ENCODE peak calls at places on chromosome 20, in four cellular contexts. K is GM13977, P is D721Med, Q is fibroblast of lung. U is an unnamed sample.

GRCh38 chr20:63884506-63885263 is 10.2 kb upstream of the DNAJC5 start:
- DNase-seq in P (no peak), K (peak; percentile 78), Q (no peak), U (no peak)

GRCh38 chr20:7911586-7912330 is 28.5 kb downstream of the HAO1 start:
- DNase-seq in P (no peak), K (no peak), Q (no peak), U (no peak)

GRCh38 chr20:60314727-60315126 is 356.5 kb downstream of the CDH26 start:
- DNase-seq in P (no peak), K (no peak), Q (no peak), U (no peak)

GRCh38 chr20:32648761-32649615 is 24.8 kb downstream of the C20orf203 start:
- DNase-seq in K (no peak), P (no peak), Q (no peak), U (peak; percentile 16)

GRCh38 chr20:1895674-1896496 is 678 bp downstream of the SIRPA start:
- DNase-seq in Q (peak; percentile 30), P (no peak), K (peak; percentile 50), U (peak; percentile 7)

GRCh38 chr20:17228624-17229061 is 1.8 kb downstream of the PCSK2 start:
- DNase-seq in Q (no peak), P (no peak), K (no peak), U (no peak)

GRCh38 chr20:32227744-32228688 is 20.3 kb downstream of the POFUT1 start:
- DNase-seq in K (no peak), Q (no peak), P (no peak), U (peak; percentile 87)

GRCh38 chr20:48928832-48929725 is 7.6 kb downstream of the ARFGEF2 start:
- DNase-seq in K (no peak), Q (peak; percentile 9), P (no peak), U (no peak)

GRCh38 chr20:52943185-52943841 is 28.8 kb upstream of the TSHZ2 start:
- DNase-seq in Q (peak; percentile 88), K (no peak), P (no peak), U (no peak)

GRCh38 chr20:10093087-10093591 is 58.4 kb downstream of the ANKEF1 start:
- DNase-seq in P (no peak), Q (peak; percentile 68), K (no peak), U (no peak)

GRCh38 chr20:25750765-25751696 is 54.4 kb upstream of the ZNF337 start:
- DNase-seq in K (no peak), Q (peak; percentile 51), P (no peak), U (no peak)

GRCh38 chr20:31868853-31869672 is 1.3 kb downstream of the DUSP15 start:
- DNase-seq in Q (no peak), P (no peak), K (no peak), U (no peak)

GRCh38 chr20:10218536-10219451 is at the start of gene SNAP25:
- DNase-seq in K (peak; percentile 55), Q (peak; percentile 97), P (no peak), U (no peak)

GRCh38 chr20:10402938-10403593 is 31.0 kb downstream of the MKKS start:
- DNase-seq in P (no peak), Q (peak; percentile 43), K (no peak), U (no peak)

GRCh38 chr20:986733-987355 is 15.3 kb downstream of the RSPO4 start:
- DNase-seq in K (no peak), Q (no peak), P (no peak), U (no peak)

GRCh38 chr20:1868856-1869255 is 26.4 kb upstream of the SIRPA start:
- DNase-seq in Q (peak; percentile 51), P (no peak), K (no peak), U (no peak)

GRCh38 chr20:59631751-59632380 is 27.5 kb downstream of the PHACTR3 start:
- DNase-seq in K (no peak), Q (no peak), P (no peak), U (no peak)

GRCh38 chr20:34262488-34263288 is 21.5 kb downstream of the ASIP start:
- DNase-seq in P (no peak), Q (peak; percentile 56), K (no peak), U (no peak)

GRCh38 chr20:6811262-6811661 is 43.8 kb downstream of the BMP2 start:
- DNase-seq in K (no peak), Q (no peak), P (no peak), U (no peak)

GRCh38 chr20:25233016-25233772 is 14.7 kb upstream of the PYGB start:
- DNase-seq in K (no peak), P (no peak), Q (peak; percentile 88), U (no peak)

GRCh38 chr20:36825374-36826104 is 50.4 kb upstream of the TLDC2 start:
- DNase-seq in K (no peak), P (no peak), Q (no peak), U (no peak)

GRCh38 chr20:62376112-62377063 is 9.3 kb upstream of the LAMA5 start:
- DNase-seq in P (no peak), Q (peak; percentile 52), K (no peak), U (no peak)

GRCh38 chr20:24686156-24686555 is 216.7 kb downstream of the SYNDIG1 start:
- DNase-seq in Q (no peak), P (no peak), K (no peak), U (no peak)

GRCh38 chr20:32792316-32792715 is 27.4 kb upstream of the MAPRE1 start:
- DNase-seq in P (no peak), Q (no peak), K (peak; percentile 81), U (peak; percentile 56)

GRCh38 chr20:53865905-53866786 is 204.2 kb downstream of the BCAS1 start:
- DNase-seq in K (no peak), Q (peak; percentile 60), P (no peak), U (no peak)

GRCh38 chr20:1803216-1804128 is 91.7 kb upstream of the SIRPA start:
- DNase-seq in K (peak; percentile 77), Q (peak; percentile 59), P (no peak), U (peak; percentile 58)

GRCh38 chr20:9053108-9053507 is 15.8 kb upstream of the PLCB4 start:
- DNase-seq in P (no peak), Q (no peak), K (no peak), U (peak; percentile 1)

GRCh38 chr20:11919046-11919445 is 1.4 kb downstream of the BTBD3 start:
- DNase-seq in P (no peak), Q (peak; percentile 61), K (no peak), U (peak; percentile 9)

GRCh38 chr20:11814276-11814675 is 103.4 kb upstream of the BTBD3 start:
- DNase-seq in K (no peak), P (no peak), Q (peak; percentile 9), U (no peak)

GRCh38 chr20:3871549-3872265 is 17.5 kb upstream of the PANK2 start:
- DNase-seq in K (no peak), Q (no peak), P (peak; percentile 37), U (no peak)

GRCh38 chr20:57596998-57597939 is 23.0 kb downstream of the ZBP1 start:
- DNase-seq in Q (peak; percentile 32), K (peak; percentile 90), P (peak; percentile 76), U (no peak)

GRCh38 chr20:47320990-47321805 is 35.3 kb downstream of the ZMYND8 start:
- DNase-seq in K (no peak), P (no peak), Q (no peak), U (peak; percentile 58)

GRCh38 chr20:62192635-62193034 is 9.8 kb downstream of the MTG2 start:
- DNase-seq in Q (no peak), K (no peak), P (no peak), U (no peak)

GRCh38 chr20:47397652-47398301 is 41.3 kb upstream of the ZMYND8 start:
- DNase-seq in P (no peak), Q (no peak), K (no peak), U (no peak)

GRCh38 chr20:17519606-17520285 is 11.4 kb downstream of the BFSP1 start:
- DNase-seq in K (no peak), P (no peak), Q (no peak), U (no peak)

U was measured in GF-D8.